ENCODE peak calls at places on chromosomes 5 and 9, in four cellular contexts. K is substantia nigra; G is Daoy; W is stimulated activated CD4-positive, alpha-beta T cell treated with anti-CD3 and anti-CD28 coated beads, Interleukin-1b, Interleukin-23, amount 100 ng/mL, for 24 hours. O is an unnamed sample.

GRCh38 chr9:133384736-133385321 is 8.7 kb downstream of the STKLD1 start:
- DNase-seq in G (no peak), K (no peak), W (no peak), O (no peak)

GRCh38 chr9:77005216-77005615 is 14.2 kb upstream of the FOXB2 start:
- DNase-seq in K (no peak), W (no peak), G (no peak), O (no peak)

GRCh38 chr9:131641618-131642495 is 96.5 kb downstream of the PRRT1B start:
- DNase-seq in G (no peak), W (no peak), K (no peak), O (no peak)

GRCh38 chr5:92800360-92800759 is 780.7 kb downstream of the NR2F1-AS1 start:
- DNase-seq in K (no peak), W (no peak), G (no peak), O (peak)

GRCh38 chr5:59873113-59873512 is 20.4 kb downstream of the PDE4D start:
- DNase-seq in G (peak), W (no peak), K (no peak), O (no peak)

GRCh38 chr5:126351138-126351537 is 72.1 kb upstream of the GRAMD2B start:
- DNase-seq in K (no peak), G (no peak), W (no peak), O (no peak)

GRCh38 chr5:157574456-157575095 is 999 bp downstream of the ADAM19 start:
- DNase-seq in K (no peak), W (no peak), G (no peak), O (no peak)

GRCh38 chr9:38126730-38127129 is 57.7 kb upstream of the SHB start:
- DNase-seq in G (no peak), K (no peak), W (no peak), O (peak)

GRCh38 chr9:75039006-75039405 is 10.9 kb upstream of the CARNMT1 start:
- DNase-seq in G (peak), W (no peak), K (no peak), O (no peak)

GRCh38 chr9:136762915-136763648 is 1.2 kb downstream of the LCN15 start:
- DNase-seq in W (no peak), G (peak), K (no peak), O (no peak)

GRCh38 chr5:123700624-123701023 is 188.6 kb downstream of the CSNK1G3 start:
- DNase-seq in G (peak), K (no peak), W (no peak), O (no peak)

GRCh38 chr5:65925601-65926275 is 637 bp upstream of the ERBIN start:
- DNase-seq in W (peak), K (peak), G (peak), O (peak)

GRCh38 chr5:14220642-14221041 is 77.5 kb downstream of the TRIO start:
- DNase-seq in K (no peak), W (no peak), G (no peak), O (no peak)

GRCh38 chr5:78046006-78046405 is 248.5 kb downstream of the AP3B1 start:
- DNase-seq in W (no peak), K (no peak), G (no peak), O (no peak)

GRCh38 chr5:135667204-135667603 is 88.4 kb upstream of the CXCL14 start:
- DNase-seq in K (no peak), G (no peak), W (no peak), O (no peak)

GRCh38 chr5:16437974-16438373 is 27.6 kb downstream of the ZNF622 start:
- DNase-seq in W (no peak), G (no peak), K (no peak), O (no peak)

GRCh38 chr5:68673451-68674180 is 420.2 kb upstream of the SLC30A5 start:
- DNase-seq in G (no peak), W (no peak), K (no peak), O (no peak)

GRCh38 chr5:131481569-131481968 is 153.5 kb downstream of the RAPGEF6 start:
- DNase-seq in G (no peak), K (no peak), W (no peak), O (no peak)

GRCh38 chr5:34775886-34776285 is 63.1 kb upstream of the TTC23L start:
- DNase-seq in W (no peak), K (no peak), G (no peak), O (no peak)

GRCh38 chr9:110777843-110778215 is 109.2 kb downstream of the MUSK start:
- DNase-seq in G (no peak), W (no peak), K (no peak), O (no peak)

GRCh38 chr9:133282454-133283238 is 7.6 kb upstream of the ABO start:
- DNase-seq in K (no peak), G (no peak), W (no peak), O (no peak)

GRCh38 chr9:99040911-99041582 is 63.9 kb upstream of the TGFBR1 start:
- DNase-seq in K (no peak), W (no peak), G (peak), O (no peak)

GRCh38 chr5:36370073-36370472 is 68.4 kb upstream of the RANBP3L start:
- DNase-seq in G (no peak), K (no peak), W (no peak), O (no peak)

GRCh38 chr5:72244862-72245371 is 75.1 kb downstream of the MRPS27 start:
- DNase-seq in K (no peak), W (no peak), G (peak), O (peak)

GRCh38 chr5:51468196-51468595 is 84.9 kb downstream of the ISL1 start:
- DNase-seq in K (no peak), W (no peak), G (no peak), O (no peak)

GRCh38 chr5:15236911-15237508 is 263.0 kb upstream of the FBXL7 start:
- DNase-seq in K (no peak), G (no peak), W (no peak), O (no peak)

GRCh38 chr5:138725153-138725884 is 27.9 kb upstream of the CTNNA1 start:
- DNase-seq in G (peak), W (no peak), K (no peak), O (no peak)

GRCh38 chr9:117002686-117003085 is 315.6 kb downstream of the TRIM32 start:
- DNase-seq in G (no peak), K (no peak), W (no peak), O (no peak)

GRCh38 chr5:139682016-139682975 is 34.1 kb downstream of the CXXC5 start:
- DNase-seq in G (no peak), K (no peak), W (no peak), O (no peak)

O was measured in NCI-H1092 treated with DMSO at 0.1 percent for 48 hours.